ENCODE peak calls at places on chromosomes 6 and 20, in seven cellular contexts. R is tibial nerve, K is ACHN, O is AG04450, F is osteocyte, A is neural crest cell, P is lower lobe of right lung. E is an unnamed sample.

GRCh38 chr6:4130357-4130987 is 4.9 kb downstream of the ECI2 start:
- DNase-seq in R (no peak), K (no peak), O (no peak), F (no peak), A (no peak), P (peak; percentile 73), E (no peak)

GRCh38 chr6:118719351-118720124 is 68.1 kb upstream of the CEP85L start:
- DNase-seq in R (no peak), K (no peak), O (no peak), F (no peak), A (no peak), P (no peak), E (no peak)

GRCh38 chr20:12966468-12967085 is 42.2 kb upstream of the SPTLC3 start:
- DNase-seq in R (no peak), K (peak; percentile 48), O (peak; percentile 18), F (no peak), A (no peak), P (no peak), E (no peak)

GRCh38 chr6:35583893-35584688 is 71.4 kb upstream of the TULP1 start:
- DNase-seq in R (peak; percentile 77), K (peak; percentile 68), O (peak; percentile 53), F (no peak), A (peak; percentile 62), P (no peak), E (no peak)

GRCh38 chr20:47905628-47906487 is 120.6 kb upstream of the SULF2 start:
- DNase-seq in R (no peak), K (no peak), O (no peak), F (no peak), A (no peak), P (no peak), E (no peak)

GRCh38 chr6:13026557-13026956 is 301.8 kb downstream of the TBC1D7 start:
- DNase-seq in R (no peak), K (no peak), O (no peak), F (no peak), A (no peak), P (no peak), E (no peak)

GRCh38 chr6:108578595-108579038 is 17.9 kb downstream of the FOXO3 start:
- DNase-seq in R (no peak), K (no peak), O (no peak), F (no peak), A (no peak), P (no peak), E (no peak)

GRCh38 chr6:168214586-168215104 is 104.9 kb downstream of the DACT2 start:
- DNase-seq in R (no peak), K (no peak), O (no peak), F (no peak), A (no peak), P (no peak), E (no peak)

GRCh38 chr20:11626551-11626950 is 291.1 kb upstream of the BTBD3 start:
- DNase-seq in R (no peak), K (no peak), O (no peak), F (no peak), A (no peak), P (no peak), E (no peak)

GRCh38 chr6:41452763-41453162 is 93.4 kb upstream of the FOXP4 start:
- DNase-seq in R (no peak), K (no peak), O (no peak), F (no peak), A (no peak), P (no peak), E (no peak)

GRCh38 chr6:167770291-167770955 is 56.3 kb upstream of the AFDN start:
- DNase-seq in R (no peak), K (no peak), O (no peak), F (no peak), A (no peak), P (peak; percentile 9), E (no peak)

GRCh38 chr20:35838213-35838612 is 66.4 kb downstream of the PHF20 start:
- DNase-seq in R (no peak), K (no peak), O (no peak), F (no peak), A (no peak), P (no peak), E (no peak)

GRCh38 chr20:37807491-37807890 is 95.4 kb upstream of the VSTM2L start:
- DNase-seq in R (no peak), K (no peak), O (no peak), F (no peak), A (no peak), P (no peak), E (no peak)

GRCh38 chr20:49713779-49714712 is at the start of gene B4GALT5:
- DNase-seq in R (peak; percentile 33), K (peak; percentile 72), O (peak; percentile 48), F (peak; percentile 89), A (peak; percentile 80), P (peak; percentile 78), E (peak; percentile 91)

GRCh38 chr6:137709424-137710281 is 157.4 kb upstream of the TNFAIP3 start:
- DNase-seq in R (no peak), K (no peak), O (no peak), F (no peak), A (no peak), P (no peak), E (no peak)

GRCh38 chr6:33249732-33250625 is 21.7 kb downstream of the VPS52 start:
- DNase-seq in R (no peak), K (peak; percentile 62), O (no peak), F (no peak), A (no peak), P (no peak), E (no peak)

GRCh38 chr6:84652356-84653026 is 111.9 kb downstream of the TBX18 start:
- DNase-seq in R (no peak), K (peak; percentile 92), O (peak; percentile 79), F (no peak), A (no peak), P (no peak), E (no peak)

GRCh38 chr6:106089981-106090380 is 3.8 kb downstream of the PRDM1 start:
- DNase-seq in R (no peak), K (no peak), O (no peak), F (no peak), A (no peak), P (no peak), E (no peak)

GRCh38 chr6:150620244-150620643 is 20.6 kb downstream of the PLEKHG1 start:
- DNase-seq in R (no peak), K (no peak), O (no peak), F (no peak), A (no peak), P (no peak), E (no peak)

GRCh38 chr20:57902478-57902877 is 192.7 kb upstream of the PMEPA1 start:
- DNase-seq in R (no peak), K (peak; percentile 56), O (no peak), F (no peak), A (no peak), P (no peak), E (no peak)

E was measured in type B pancreatic cell.